ENCODE peak calls at places on chromosomes 3 and 15, in nine cellular contexts. A is GM23338, D is H1, V is HCT116, E is SK-N-SH, Y is spleen, S is endothelial cell of umbilical vein, X is suprapubic skin, K is sigmoid colon. O is an unnamed sample.

GRCh38 chr15:62483817-62484216 is 318.7 kb upstream of the C2CD4B start:
- DNase-seq in D (no peak), Y (no peak), X (no peak), A (no peak), V (no peak), S (no peak), K (no peak), E (peak; percentile 43), O (no peak)

GRCh38 chr3:66748175-66748876 is 247.5 kb upstream of the LRIG1 start:
- DNase-seq in K (no peak), X (no peak), S (no peak), V (no peak), A (no peak), D (no peak), Y (no peak), E (no peak), O (no peak)

GRCh38 chr3:177465243-177465642 is 268.0 kb upstream of the TBL1XR1 start:
- DNase-seq in V (no peak), S (no peak), X (no peak), Y (no peak), A (no peak), K (peak; percentile 94), E (no peak), D (no peak), O (no peak)

GRCh38 chr3:15348246-15348645 is 15.9 kb upstream of the SH3BP5 start:
- DNase-seq in X (no peak), E (no peak), K (no peak), A (no peak), Y (no peak), D (no peak), V (no peak), S (no peak), O (no peak)

GRCh38 chr3:12644297-12644937 is 19.5 kb downstream of the RAF1 start:
- DNase-seq in V (no peak), A (no peak), E (no peak), X (no peak), S (no peak), K (no peak), D (no peak), Y (no peak), O (no peak)

GRCh38 chr3:71114610-71115009 is 468.9 kb downstream of the FOXP1 start:
- DNase-seq in A (no peak), V (no peak), S (no peak), E (no peak), X (no peak), K (no peak), Y (no peak), D (no peak), O (no peak)

GRCh38 chr3:108486910-108487309 is 23.5 kb downstream of the MYH15 start:
- DNase-seq in Y (no peak), A (no peak), K (no peak), S (peak; percentile 28), D (no peak), V (no peak), E (peak; percentile 45), X (no peak), O (no peak)

GRCh38 chr15:93221754-93222153 is 132.7 kb upstream of the RGMA start:
- DNase-seq in Y (no peak), S (no peak), V (no peak), A (peak; percentile 73), K (no peak), X (no peak), E (no peak), D (no peak), O (no peak)

GRCh38 chr3:187713504-187713903 is 11.1 kb upstream of the RTP2 start:
- DNase-seq in A (peak; percentile 34), K (no peak), S (peak; percentile 46), V (no peak), Y (no peak), D (no peak), X (no peak), E (no peak), O (no peak)

GRCh38 chr3:49132437-49133225 is at the start of gene LAMB2:
- DNase-seq in X (peak; percentile 88), D (peak; percentile 39), E (peak; percentile 86), Y (peak; percentile 85), K (peak; percentile 89), A (peak; percentile 93), V (peak; percentile 66), S (peak; percentile 86), O (peak; percentile 72)
- TF ChIP-seq POLR2AphosphoS5 in X (peak; percentile 23), D (no peak), E (peak; percentile 76), Y (peak; percentile 56), K (peak; percentile 85), A (no peak), V (peak; percentile 74), S (peak; percentile 58), O (peak; percentile 20)

GRCh38 chr3:193130576-193130975 is 110.4 kb upstream of the PLAAT1 start:
- DNase-seq in K (no peak), X (no peak), V (no peak), Y (no peak), A (no peak), D (no peak), E (no peak), S (no peak), O (no peak)

GRCh38 chr3:193129607-193130006 is 111.4 kb upstream of the PLAAT1 start:
- DNase-seq in D (no peak), S (no peak), Y (no peak), K (no peak), E (no peak), X (no peak), V (no peak), A (peak; percentile 41), O (no peak)

GRCh38 chr3:193132247-193132646 is 108.8 kb upstream of the PLAAT1 start:
- DNase-seq in V (no peak), K (no peak), E (no peak), D (no peak), Y (no peak), S (no peak), A (no peak), X (no peak), O (no peak)

GRCh38 chr3:193134895-193135294 is 106.1 kb upstream of the PLAAT1 start:
- DNase-seq in D (no peak), A (no peak), K (no peak), X (no peak), Y (no peak), E (no peak), S (peak; percentile 49), V (no peak), O (no peak)

GRCh38 chr3:193132923-193133463 is 108.0 kb upstream of the PLAAT1 start:
- DNase-seq in X (no peak), K (no peak), E (no peak), D (no peak), S (peak; percentile 4), A (no peak), Y (no peak), V (no peak), O (no peak)
- H3K36me3 ChIP-seq in X (no peaks in the 10 kb centered on the region), K (no peaks in the 10 kb centered on the region), E (no peaks in the 10 kb centered on the region), D (no peaks in the 10 kb centered on the region), S (no peaks in the 10 kb centered on the region), A (no peaks in the 10 kb centered on the region), Y (no peaks in the 10 kb centered on the region), V (no peaks in the 10 kb centered on the region), O (no peaks in the 10 kb centered on the region)

GRCh38 chr15:26981492-26981891 is 10.5 kb downstream of the GABRG3 start:
- DNase-seq in V (no peak), Y (no peak), E (no peak), X (no peak), S (no peak), D (no peak), A (no peak), K (no peak), O (no peak)
- H3K4me3 ChIP-seq in V (no peak overlapping the region), Y (no peak overlapping the region), E (no peak overlapping the region), X (no peak overlapping the region), S (no peak overlapping the region), D (no peak overlapping the region), A (no peak overlapping the region), K (no peak overlapping the region), O (no peak overlapping the region)

GRCh38 chr3:87228316-87228715 is 1.2 kb downstream of the CHMP2B start:
- DNase-seq in E (no peak), D (no peak), A (no peak), X (no peak), K (no peak), S (no peak), V (no peak), Y (no peak), O (no peak)

GRCh38 chr3:87227835-87228144 is 681 bp downstream of the CHMP2B start:
- DNase-seq in S (no peak), X (no peak), Y (no peak), E (no peak), V (no peak), K (no peak), D (no peak), A (peak; percentile 62), O (no peak)

GRCh38 chr3:87225659-87226058 is 1.4 kb upstream of the CHMP2B start:
- DNase-seq in D (no peak), V (no peak), A (no peak), X (no peak), Y (no peak), K (peak; percentile 76), S (no peak), E (no peak), O (no peak)

GRCh38 chr3:87229113-87229512 is 2.0 kb downstream of the CHMP2B start:
- DNase-seq in Y (no peak), E (no peak), A (no peak), V (no peak), S (no peak), D (no peak), K (no peak), X (no peak), O (no peak)

GRCh38 chr3:87227104-87227834 is at the start of gene CHMP2B:
- DNase-seq in S (peak; percentile 96), A (peak; percentile 94), K (peak; percentile 97), D (peak; percentile 80), V (peak; percentile 74), X (peak; percentile 95), E (peak; percentile 88), Y (peak; percentile 99), O (peak; percentile 93)
- TF ChIP-seq POLR2AphosphoS5 in S (peak; percentile 63), A (peak; percentile 77), K (peak; percentile 94), D (peak; percentile 90), V (peak; percentile 88), X (no peak), E (peak; percentile 48), Y (peak; percentile 94), O (peak; percentile 79)

DNA sequence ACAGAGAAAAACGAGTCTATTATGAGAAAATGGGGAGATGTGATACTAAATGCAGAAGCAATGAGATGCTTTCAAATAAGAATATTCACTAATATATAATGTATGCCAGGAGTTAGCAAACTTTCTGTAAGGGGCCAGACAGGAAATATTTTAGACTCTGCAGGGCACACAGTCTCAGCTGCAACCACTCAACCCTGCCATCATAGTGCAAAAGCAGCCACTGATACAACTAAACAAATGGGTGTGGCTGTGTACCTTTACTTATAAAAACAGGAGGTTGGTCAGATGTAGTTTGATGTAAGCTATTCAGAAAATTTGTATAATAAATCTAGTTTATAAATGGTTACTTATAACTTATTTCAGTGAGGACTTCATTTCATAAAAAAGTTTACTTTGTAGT is 78.1 kb downstream of the FBXL22 start:
- DNase-seq in E (no peak), V (no peak), K (no peak), X (no peak), D (no peak), Y (no peak), A (no peak), S (no peak), O (no peak)
- H3K36me3 ChIP-seq in E (peaks cover 39% of the 10 kb centered on the region), V (peaks cover 9% of the 10 kb centered on the region), K (peaks cover 11% of the 10 kb centered on the region), X (peaks cover 96% of the 10 kb centered on the region), D (peaks cover 2% of the 10 kb centered on the region), Y (peaks cover 96% of the 10 kb centered on the region), A (peaks cover 7% of the 10 kb centered on the region), S (peaks cover 29% of the 10 kb centered on the region), O (peaks cover 2% of the 10 kb centered on the region)

GRCh38 chr15:81118361-81118760 is 15.7 kb upstream of the CFAP161 start:
- DNase-seq in Y (no peak), E (peak; percentile 46), X (no peak), V (no peak), S (no peak), K (no peak), D (no peak), A (peak; percentile 46), O (no peak)
- H3K4me3 ChIP-seq in Y (no peak overlapping the region), E (peak overlapping the region; percentile 4), X (no peak overlapping the region), V (peak overlapping the region; percentile 26), S (no peak overlapping the region), K (no peak overlapping the region), D (peak overlapping the region; percentile 45), A (peak overlapping the region; percentile 49), O (peak overlapping the region; percentile 13)